ENCODE peak calls at places on chromosomes 6 and 20, in eight cellular contexts. B, O, L, J, C, I, T and V are unnamed samples.
A peak's percentile ranks its signal among the peaks of the same experiment; 100 is the strongest.

GRCh38 chr6:45650527-45651135 is 272.9 kb upstream of the SUPT3H start:
- DNase-seq in B (no peak), O (no peak), L (no peak), J (no peak), C (no peak), I (no peak), T (no peak), V (no peak)

GRCh38 chr6:44849829-44850228 is 462.3 kb downstream of the CDC5L start:
- DNase-seq in B (no peak), O (no peak), L (no peak), J (no peak), C (no peak), I (no peak), T (no peak), V (no peak)

GRCh38 chr6:139161169-139161568 is 26.3 kb downstream of the HECA start:
- DNase-seq in B (no peak), O (no peak), L (no peak), J (no peak), C (no peak), I (no peak), T (no peak), V (peak; percentile 36)

GRCh38 chr6:169328112-169328801 is 74.6 kb upstream of the THBS2 start:
- DNase-seq in B (no peak), O (no peak), L (no peak), J (no peak), C (no peak), I (no peak), T (no peak), V (peak; percentile 43)

GRCh38 chr20:38806855-38807655 is 1.6 kb downstream of the PPP1R16B start:
- DNase-seq in B (no peak), O (peak; percentile 83), L (no peak), J (no peak), C (peak; percentile 32), I (no peak), T (peak; percentile 22), V (no peak)

GRCh38 chr20:40663991-40664880 is 24.8 kb downstream of the MAFB start:
- DNase-seq in B (no peak), O (no peak), L (no peak), J (no peak), C (no peak), I (no peak), T (no peak), V (peak; percentile 88)

GRCh38 chr20:40807771-40808170 is 118.7 kb upstream of the MAFB start:
- DNase-seq in B (no peak), O (no peak), L (no peak), J (no peak), C (no peak), I (no peak), T (no peak), V (no peak)

GRCh38 chr20:47610247-47610944 is 108.7 kb downstream of the NCOA3 start:
- DNase-seq in B (no peak), O (no peak), L (no peak), J (peak; percentile 71), C (no peak), I (peak; percentile 75), T (no peak), V (no peak)

GRCh38 chr6:119742188-119742803 is 392.7 kb upstream of the MAN1A1 start:
- DNase-seq in B (no peak), O (peak; percentile 87), L (peak; percentile 10), J (no peak), C (peak; percentile 5), I (peak; percentile 80), T (peak; percentile 85), V (no peak)

GRCh38 chr6:126302191-126302590 is 37.7 kb upstream of the CENPW start:
- DNase-seq in B (no peak), O (no peak), L (no peak), J (no peak), C (no peak), I (no peak), T (peak; percentile 38), V (no peak)

GRCh38 chr6:154277578-154278128 is 79.0 kb downstream of the IPCEF1 start:
- DNase-seq in B (no peak), O (no peak), L (no peak), J (no peak), C (no peak), I (no peak), T (no peak), V (no peak)

GRCh38 chr6:166760288-166760687 is 133.2 kb upstream of the RPS6KA2 start:
- DNase-seq in B (no peak), O (no peak), L (no peak), J (no peak), C (no peak), I (no peak), T (no peak), V (no peak)

GRCh38 chr6:37314803-37315515 is 38.8 kb upstream of the RNF8 start:
- DNase-seq in B (no peak), O (no peak), L (no peak), J (no peak), C (no peak), I (peak; percentile 99), T (peak; percentile 82), V (no peak)

GRCh38 chr6:27495386-27496135 is 22.7 kb upstream of the ZNF184 start:
- DNase-seq in B (no peak), O (no peak), L (no peak), J (no peak), C (no peak), I (peak; percentile 94), T (peak; percentile 91), V (no peak)

GRCh38 chr6:35810831-35811698 is 5.9 kb downstream of the LHFPL5 start:
- DNase-seq in B (no peak), O (no peak), L (no peak), J (no peak), C (no peak), I (no peak), T (no peak), V (no peak)

GRCh38 chr6:12472601-12473038 is 182.5 kb downstream of the EDN1 start:
- DNase-seq in B (no peak), O (no peak), L (peak; percentile 90), J (peak; percentile 85), C (no peak), I (no peak), T (no peak), V (peak; percentile 61)

GRCh38 chr6:133645000-133645619 is 243.8 kb upstream of the TCF21 start:
- DNase-seq in B (no peak), O (no peak), L (no peak), J (no peak), C (no peak), I (no peak), T (no peak), V (no peak)

GRCh38 chr20:3270051-3270450 is 31.1 kb upstream of the SLC4A11 start:
- DNase-seq in B (no peak), O (no peak), L (no peak), J (no peak), C (no peak), I (no peak), T (no peak), V (no peak)

GRCh38 chr6:10465633-10466499 is 51.0 kb upstream of the TFAP2A start:
- DNase-seq in B (no peak), O (no peak), L (no peak), J (no peak), C (no peak), I (peak; percentile 83), T (peak; percentile 93), V (no peak)

GRCh38 chr6:136341967-136342366 is 52.3 kb upstream of the BCLAF1 start:
- DNase-seq in B (no peak), O (no peak), L (no peak), J (no peak), C (no peak), I (peak; percentile 72), T (no peak), V (no peak)

GRCh38 chr6:16800942-16801341 is 39.7 kb upstream of the ATXN1 start:
- DNase-seq in B (no peak), O (no peak), L (no peak), J (no peak), C (no peak), I (no peak), T (no peak), V (no peak)

GRCh38 chr6:79713701-79714322 is 82.7 kb downstream of the SH3BGRL2 start:
- DNase-seq in B (no peak), O (no peak), L (peak; percentile 32), J (no peak), C (no peak), I (peak; percentile 75), T (peak; percentile 78), V (no peak)

GRCh38 chr6:13417954-13418353 is 69.4 kb downstream of the GFOD1 start:
- DNase-seq in B (no peak), O (no peak), L (no peak), J (no peak), C (no peak), I (no peak), T (no peak), V (no peak)

GRCh38 chr20:58308680-58309527 is 611 bp upstream of the RAB22A start:
- DNase-seq in B (no peak), O (peak; percentile 96), L (peak; percentile 50), J (peak; percentile 88), C (peak; percentile 63), I (peak; percentile 49), T (peak; percentile 63), V (peak; percentile 33)
- TF ChIP-seq POLR2AphosphoS5 in B (no peak), O (peak; percentile 69), L (peak; percentile 16), J (no peak), C (no peak), I (no peak), T (peak; percentile 70), V (peak; percentile 5)

DNA sequence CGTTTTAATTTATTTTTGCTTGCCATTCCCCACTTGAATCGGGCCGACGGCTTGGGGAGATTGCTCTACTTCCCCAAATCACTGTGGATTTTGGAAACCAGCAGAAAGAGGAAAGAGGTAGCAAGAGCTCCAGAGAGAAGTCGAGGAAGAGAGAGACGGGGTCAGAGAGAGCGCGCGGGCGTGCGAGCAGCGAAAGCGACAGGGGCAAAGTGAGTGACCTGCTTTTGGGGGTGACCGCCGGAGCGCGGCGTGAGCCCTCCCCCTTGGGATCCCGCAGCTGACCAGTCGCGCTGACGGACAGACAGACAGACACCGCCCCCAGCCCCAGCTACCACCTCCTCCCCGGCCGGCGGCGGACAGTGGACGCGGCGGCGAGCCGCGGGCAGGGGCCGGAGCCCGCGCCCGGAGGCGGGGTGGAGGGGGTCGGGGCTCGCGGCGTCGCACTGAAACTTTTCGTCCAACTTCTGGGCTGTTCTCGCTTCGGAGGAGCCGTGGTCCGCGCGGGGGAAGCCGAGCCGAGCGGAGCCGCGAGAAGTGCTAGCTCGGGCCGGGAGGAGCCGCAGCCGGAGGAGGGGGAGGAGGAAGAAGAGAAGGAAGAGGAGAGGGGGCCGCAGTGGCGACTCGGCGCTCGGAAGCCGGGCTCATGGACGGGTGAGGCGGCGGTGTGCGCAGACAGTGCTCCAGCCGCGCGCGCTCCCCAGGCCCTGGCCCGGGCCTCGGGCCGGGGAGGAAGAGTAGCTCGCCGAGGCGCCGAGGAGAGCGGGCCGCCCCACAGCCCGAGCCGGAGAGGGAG is 602 bp downstream of the VEGFA start:
- DNase-seq in B (no peak), O (peak; percentile 89), L (peak; percentile 55), J (peak; percentile 83), C (no peak), I (peak; percentile 87), T (peak; percentile 75), V (peak; percentile 93)
- TF ChIP-seq POLR2AphosphoS5 in B (peak; percentile 16), O (peak; percentile 54), L (no peak), J (no peak), C (no peak), I (peak; percentile 69), T (peak; percentile 10), V (peak; percentile 26)

GRCh38 chr20:50308513-50309279 is 118.1 kb downstream of the CEBPB start:
- DNase-seq in B (peak; percentile 99), O (peak; percentile 95), L (peak; percentile 70), J (peak; percentile 99), C (no peak), I (peak; percentile 61), T (peak; percentile 67), V (peak; percentile 92)
- TF ChIP-seq POLR2AphosphoS5 in B (peak; percentile 89), O (peak; percentile 86), L (peak; percentile 62), J (peak; percentile 90), C (no peak), I (no peak), T (no peak), V (peak; percentile 80)

GRCh38 chr6:46652603-46653438 is at the start of the genes CYP39A1 and SLC25A27:
- DNase-seq in B (peak; percentile 96), O (peak; percentile 96), L (peak; percentile 98), J (peak; percentile 96), C (peak; percentile 59), I (peak; percentile 86), T (peak; percentile 98), V (peak; percentile 98)
- TF ChIP-seq POLR2AphosphoS5 in B (peak; percentile 76), O (no peak), L (peak; percentile 91), J (peak; percentile 85), C (no peak), I (no peak), T (peak; percentile 56), V (no peak)